ENCODE peak calls at places on chromosomes 13 and 19, in eight cellular contexts. I is HepG2, U is GM23338, A is HCT116, O is upper lobe of left lung, V is K562, N is Panc1, L is GM12878. D is an unnamed sample.
A peak's percentile ranks its signal among the peaks of the same experiment; 100 is the strongest.

GRCh38 chr13:32175943-32176342 is 139.2 kb downstream of the ZAR1L start:
- ATAC-seq in V (no peak), N (no peak), U (no peak), I (peak; percentile 68), A (no peak), O (no peak), L (no peak), D (no peak)

GRCh38 chr13:48231080-48231479 is 1.9 kb upstream of the ITM2B start:
- ATAC-seq in V (no peak), L (no peak), N (no peak), A (no peak), I (no peak), O (no peak), U (no peak), D (no peak)

GRCh38 chr19:47419037-47419783 is at the start of gene MEIS3:
- ATAC-seq in O (no peak), I (no peak), V (peak; percentile 20), A (peak; percentile 52), L (no peak), N (peak; percentile 28), U (peak; percentile 7), D (peak; percentile 54)

GRCh38 chr19:8451885-8452284 is 7.1 kb downstream of the HNRNPM start:
- ATAC-seq in A (peak; percentile 55), O (peak; percentile 65), V (no peak), I (peak; percentile 22), U (no peak), N (peak; percentile 68), L (no peak), D (no peak)

GRCh38 chr19:48836089-48837017 is at the start of gene HSD17B14:
- ATAC-seq in V (peak; percentile 37), U (peak; percentile 63), I (peak; percentile 63), O (peak; percentile 52), L (peak; percentile 43), N (peak; percentile 74), A (peak; percentile 20), D (peak; percentile 37)

GRCh38 chr19:16337809-16338469 is 13.3 kb downstream of the KLF2 start:
- ATAC-seq in O (peak; percentile 19), L (no peak), U (no peak), A (peak; percentile 42), N (peak; percentile 47), V (no peak), I (no peak), D (no peak)

GRCh38 chr13:50226515-50227147 is 211.4 kb downstream of the KCNRG start:
- ATAC-seq in U (no peak), A (no peak), I (no peak), L (no peak), O (no peak), V (no peak), N (no peak), D (no peak)

GRCh38 chr19:51754106-51754505 is 2.4 kb upstream of the FPR1 start:
- ATAC-seq in N (no peak), O (no peak), L (no peak), I (no peak), V (no peak), A (no peak), U (no peak), D (no peak)

GRCh38 chr19:3836887-3837286 is 32.0 kb downstream of the ZFR2 start:
- ATAC-seq in O (no peak), I (no peak), N (no peak), U (no peak), V (no peak), A (no peak), L (no peak), D (no peak)

GRCh38 chr19:35170359-35171061 is 16.0 kb downstream of the FXYD5 start:
- ATAC-seq in N (no peak), I (no peak), O (peak; percentile 56), A (no peak), L (no peak), U (no peak), V (no peak), D (peak; percentile 54)

GRCh38 chr19:2625434-2625833 is 77.1 kb downstream of the GNG7 start:
- ATAC-seq in V (no peak), N (peak; percentile 17), I (no peak), L (no peak), A (no peak), O (peak; percentile 52), U (no peak), D (no peak)

GRCh38 chr19:18789883-18790565 is 1.1 kb downstream of the COMP start:
- ATAC-seq in L (peak; percentile 48), A (no peak), O (no peak), U (peak; percentile 37), V (peak; percentile 54), N (peak; percentile 58), I (no peak), D (no peak)

GRCh38 chr19:10643968-10644290 is 10.2 kb upstream of the ILF3 start:
- ATAC-seq in V (no peak), O (no peak), I (no peak), U (peak; percentile 5), A (no peak), N (no peak), L (no peak), D (peak; percentile 2)

GRCh38 chr19:33472696-33473624 is 48.6 kb downstream of the PEPD start:
- ATAC-seq in L (no peak), O (no peak), A (peak; percentile 55), I (no peak), N (no peak), U (no peak), V (no peak), D (no peak)

GRCh38 chr19:22327321-22327720 is 41.1 kb downstream of the ZNF729 start:
- ATAC-seq in N (no peak), U (no peak), A (no peak), L (no peak), I (no peak), O (no peak), V (no peak), D (no peak)

GRCh38 chr19:7620442-7621412 is 8.6 kb downstream of the XAB2 start:
- ATAC-seq in U (no peak), V (no peak), O (no peak), A (no peak), L (no peak), I (no peak), N (no peak), D (no peak)

GRCh38 chr13:34207334-34207733 is 389.4 kb downstream of the RFC3 start:
- ATAC-seq in U (no peak), V (no peak), N (no peak), I (no peak), L (no peak), O (no peak), A (peak; percentile 67), D (no peak)

GRCh38 chr19:38806371-38806770 is 6.4 kb downstream of the LGALS4 start:
- ATAC-seq in V (no peak), A (no peak), I (peak; percentile 55), L (no peak), U (no peak), O (no peak), N (no peak), D (no peak)

DNA sequence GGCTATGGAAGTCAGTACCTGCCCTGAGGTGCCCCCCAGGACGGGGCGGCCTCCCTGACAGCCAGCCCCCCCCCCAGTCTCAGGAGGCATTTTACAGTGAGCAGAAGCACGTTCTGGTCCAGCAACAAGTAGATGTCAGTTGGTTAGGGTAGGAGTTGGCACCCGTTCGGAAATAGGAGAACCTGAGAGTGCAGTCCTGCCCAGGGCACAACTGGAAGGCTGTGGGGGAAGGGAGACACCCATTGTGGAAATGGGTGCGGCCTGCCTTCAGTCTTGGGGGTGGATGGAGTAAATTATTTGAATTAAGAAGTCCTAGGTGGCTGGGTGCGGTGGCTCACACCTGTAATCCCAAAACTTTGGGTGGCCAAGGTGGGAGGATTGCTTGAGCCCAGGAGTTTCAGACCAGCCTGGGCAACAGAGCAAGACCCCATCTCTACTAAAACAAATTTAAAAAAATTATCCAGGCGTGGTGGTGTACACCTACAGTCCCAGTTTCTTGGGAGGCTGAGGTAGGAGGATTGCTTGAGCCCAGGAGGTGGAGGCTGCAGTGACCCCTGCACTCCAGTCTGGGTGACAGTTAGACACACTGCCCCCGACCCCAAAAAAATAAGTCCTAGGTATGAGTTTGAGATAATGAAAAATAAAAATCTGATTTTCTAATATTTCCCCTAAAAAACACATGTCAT is 1.2 kb downstream of the CIRBP start:
- ATAC-seq in O (no peak), N (no peak), I (no peak), L (no peak), U (no peak), V (no peak), A (no peak), D (no peak)
- TF ChIP-seq POLR2AphosphoS5 in O (no peak), N (no peak), I (peak; percentile 34), L (no peak), U (peak; percentile 6), V (no peak), A (no peak), D (no peak)

GRCh38 chr19:42122691-42123607 is 9.3 kb downstream of the POU2F2 start:
- ATAC-seq in I (no peak), A (no peak), L (peak; percentile 70), O (no peak), N (no peak), V (no peak), U (peak; percentile 37), D (no peak)

GRCh38 chr19:42126565-42126964 is 5.7 kb downstream of the POU2F2 start:
- ATAC-seq in O (no peak), L (peak; percentile 5), A (no peak), N (no peak), I (no peak), U (no peak), V (no peak), D (no peak)

GRCh38 chr19:42124386-42124901 is 7.8 kb downstream of the POU2F2 start:
- ATAC-seq in N (no peak), A (no peak), L (no peak), I (no peak), O (no peak), U (no peak), V (no peak), D (no peak)

GRCh38 chr19:42123765-42124164 is 8.5 kb downstream of the POU2F2 start:
- ATAC-seq in O (no peak), I (no peak), V (no peak), L (no peak), N (no peak), U (no peak), A (no peak), D (no peak)

GRCh38 chr19:42125536-42125935 is 6.7 kb downstream of the POU2F2 start:
- ATAC-seq in N (no peak), O (no peak), L (no peak), V (peak; percentile 43), U (peak; percentile 54), I (no peak), A (no peak), D (no peak)
- H3K4me1 ChIP-seq in N (no peaks in the 10 kb centered on the region), O (peaks cover 14% of the 10 kb centered on the region), L (peaks cover 80% of the 10 kb centered on the region), V (no peaks in the 10 kb centered on the region), U (peaks cover 15% of the 10 kb centered on the region), I (peaks cover 9% of the 10 kb centered on the region), A (peaks cover 8% of the 10 kb centered on the region), D (no peaks in the 10 kb centered on the region)

GRCh38 chr19:53431399-53432087 is at the start of gene ZNF761:
- ATAC-seq in O (peak; percentile 100), U (peak; percentile 95), A (peak; percentile 99), I (peak; percentile 96), L (peak; percentile 100), N (peak; percentile 100), V (peak; percentile 100), D (peak; percentile 99)
- TF ChIP-seq POLR2AphosphoS5 in O (peak; percentile 91), U (peak; percentile 73), A (peak; percentile 87), I (peak; percentile 82), L (peak; percentile 93), N (peak; percentile 97), V (peak; percentile 86), D (peak; percentile 90)

GRCh38 chr13:40626566-40626965 is 39.9 kb downstream of the FOXO1 start:
- ATAC-seq in V (no peak), L (no peak), N (no peak), U (no peak), A (no peak), O (no peak), I (no peak), D (no peak)
- H3K4me1 ChIP-seq in V (no peaks in the 10 kb centered on the region), L (peaks cover 31% of the 10 kb centered on the region), N (no peaks in the 10 kb centered on the region), U (peaks cover 64% of the 10 kb centered on the region), A (no peaks in the 10 kb centered on the region), O (peaks cover 6% of the 10 kb centered on the region), I (peaks cover 62% of the 10 kb centered on the region), D (peaks cover 12% of the 10 kb centered on the region)